ENCODE peak calls at places on chromosomes 6 and 20, in six cellular contexts. V, R, E, X, G and K are unnamed samples.

GRCh38 chr6:1255646-1256365 is 56.1 kb upstream of the FOXQ1 start:
- DNase-seq in V (no peak), R (no peak), E (peak; percentile 28), X (no peak), G (no peak), K (no peak)

GRCh38 chr20:13915244-13915643 is 75.2 kb downstream of the SEL1L2 start:
- DNase-seq in V (no peak), R (no peak), E (no peak), X (no peak), G (no peak), K (no peak)

GRCh38 chr6:82712826-82713225 is 349.2 kb downstream of the TPBG start:
- DNase-seq in V (no peak), R (peak; percentile 24), E (peak; percentile 19), X (no peak), G (no peak), K (no peak)

GRCh38 chr20:38550274-38550673 is 30.7 kb upstream of the ADIG start:
- DNase-seq in V (no peak), R (no peak), E (no peak), X (no peak), G (no peak), K (no peak)

GRCh38 chr20:34938466-34939163 is 17.0 kb downstream of the GSS start:
- DNase-seq in V (no peak), R (no peak), E (no peak), X (no peak), G (no peak), K (no peak)

GRCh38 chr6:6517059-6517458 is 71.5 kb upstream of the LY86 start:
- DNase-seq in V (no peak), R (no peak), E (no peak), X (no peak), G (no peak), K (no peak)

GRCh38 chr6:54892831-54893230 is 46.3 kb downstream of the FAM83B start:
- DNase-seq in V (no peak), R (no peak), E (peak; percentile 20), X (no peak), G (no peak), K (peak; percentile 38)

GRCh38 chr6:107712523-107713213 is 111.4 kb downstream of the SCML4 start:
- DNase-seq in V (no peak), R (no peak), E (peak; percentile 57), X (no peak), G (no peak), K (no peak)

GRCh38 chr6:3513416-3513815 is 56.6 kb upstream of the SLC22A23 start:
- DNase-seq in V (no peak), R (no peak), E (no peak), X (no peak), G (no peak), K (no peak)

GRCh38 chr20:957544-957943 is 41.4 kb upstream of the ANGPT4 start:
- DNase-seq in V (no peak), R (no peak), E (peak; percentile 18), X (no peak), G (no peak), K (no peak)

GRCh38 chr6:117494694-117495318 is 12.3 kb downstream of the DCBLD1 start:
- DNase-seq in V (no peak), R (no peak), E (peak; percentile 57), X (no peak), G (no peak), K (no peak)

GRCh38 chr6:63278916-63279315 is 40.9 kb downstream of the LGSN start:
- DNase-seq in V (no peak), R (no peak), E (no peak), X (no peak), G (no peak), K (no peak)

GRCh38 chr6:34544052-34544604 is 12.0 kb downstream of the SPDEF start:
- DNase-seq in V (no peak), R (no peak), E (no peak), X (no peak), G (no peak), K (no peak)

GRCh38 chr6:56079761-56080540 is 167.4 kb downstream of the COL21A1 start:
- DNase-seq in V (no peak), R (no peak), E (peak; percentile 70), X (no peak), G (no peak), K (no peak)

GRCh38 chr6:17012421-17013225 is 89.2 kb upstream of the STMND1 start:
- DNase-seq in V (peak; percentile 35), R (no peak), E (peak; percentile 83), X (no peak), G (no peak), K (peak; percentile 91)

GRCh38 chr6:164109770-164110140 is 695.2 kb downstream of the QKI start:
- DNase-seq in V (peak; percentile 49), R (no peak), E (peak; percentile 30), X (no peak), G (no peak), K (no peak)

GRCh38 chr20:34322267-34323105 is 19.3 kb upstream of the AHCY start:
- DNase-seq in V (no peak), R (no peak), E (no peak), X (no peak), G (no peak), K (no peak)

GRCh38 chr20:64099880-64100565 is 7.3 kb downstream of the NPBWR2 start:
- DNase-seq in V (no peak), R (peak; percentile 63), E (no peak), X (no peak), G (no peak), K (no peak)

GRCh38 chr6:81769834-81770233 is 17.4 kb upstream of the TENT5A start:
- DNase-seq in V (no peak), R (no peak), E (peak; percentile 12), X (no peak), G (no peak), K (no peak)

GRCh38 chr6:56916849-56917551 is 37.9 kb upstream of the BEND6 start:
- DNase-seq in V (no peak), R (no peak), E (no peak), X (no peak), G (no peak), K (no peak)

DNA sequence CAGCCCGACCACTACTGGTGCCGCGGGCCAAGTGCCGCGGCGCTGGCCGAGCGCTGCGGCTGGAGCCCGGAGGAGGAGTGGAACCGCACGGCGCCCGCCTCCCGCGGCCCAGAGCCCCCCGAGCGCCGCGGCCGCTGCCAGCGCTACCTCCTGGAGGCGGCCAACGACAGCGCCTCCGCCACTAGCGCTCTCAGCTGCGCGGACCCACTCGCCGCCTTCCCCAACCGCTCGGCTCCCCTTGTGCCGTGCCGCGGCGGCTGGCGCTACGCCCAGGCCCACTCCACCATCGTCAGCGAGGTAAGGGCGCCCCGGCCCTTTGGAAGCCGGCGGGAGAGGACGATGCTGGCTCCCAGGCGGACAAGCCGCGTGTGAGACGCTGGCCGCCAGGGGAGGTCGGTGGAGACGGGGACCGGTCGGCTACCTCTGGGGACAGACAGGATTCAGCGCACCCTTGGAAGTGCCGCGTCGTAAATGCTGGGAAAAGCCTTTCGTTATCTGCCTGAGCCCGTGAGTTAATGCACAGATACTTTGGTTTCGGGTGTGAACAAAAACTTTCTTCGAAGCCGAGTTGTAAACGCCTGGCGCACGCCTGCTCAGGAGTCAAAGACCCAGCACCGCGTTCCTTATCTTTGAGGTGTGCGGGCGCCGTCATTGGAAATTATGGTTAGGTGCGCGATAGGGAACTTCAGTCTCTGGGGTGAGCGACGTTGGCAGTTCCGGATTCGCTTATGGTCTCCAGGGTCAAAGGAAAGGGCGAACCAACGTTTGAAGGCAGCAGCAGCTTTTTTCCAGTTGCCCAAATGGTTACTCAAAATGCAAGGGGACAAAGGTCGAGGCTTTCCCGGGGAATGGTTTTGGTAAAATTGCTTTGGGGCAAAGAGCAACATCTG is 619 bp downstream of the SLC22A3 start:
- DNase-seq in V (peak; percentile 56), R (no peak), E (peak; percentile 15), X (no peak), G (peak; percentile 58), K (no peak)
- TF ChIP-seq CTCF in V (no peak), R (no peak), E (no peak), X (peak; percentile 49), G (no peak), K (no peak)

GRCh38 chr6:31918069-31918725 is 9.3 kb upstream of the C2 start:
- DNase-seq in V (no peak), R (no peak), E (no peak), X (no peak), G (no peak), K (no peak)

GRCh38 chr6:31920803-31921202 is 6.7 kb upstream of the C2 start:
- DNase-seq in V (no peak), R (no peak), E (no peak), X (no peak), G (no peak), K (no peak)

GRCh38 chr6:31927242-31927867 is at the start of gene C2:
- DNase-seq in V (no peak), R (no peak), E (no peak), X (no peak), G (no peak), K (no peak)

GRCh38 chr6:31919624-31920303 is 7.8 kb upstream of the C2 start:
- DNase-seq in V (no peak), R (no peak), E (no peak), X (no peak), G (peak; percentile 36), K (no peak)

DNA sequence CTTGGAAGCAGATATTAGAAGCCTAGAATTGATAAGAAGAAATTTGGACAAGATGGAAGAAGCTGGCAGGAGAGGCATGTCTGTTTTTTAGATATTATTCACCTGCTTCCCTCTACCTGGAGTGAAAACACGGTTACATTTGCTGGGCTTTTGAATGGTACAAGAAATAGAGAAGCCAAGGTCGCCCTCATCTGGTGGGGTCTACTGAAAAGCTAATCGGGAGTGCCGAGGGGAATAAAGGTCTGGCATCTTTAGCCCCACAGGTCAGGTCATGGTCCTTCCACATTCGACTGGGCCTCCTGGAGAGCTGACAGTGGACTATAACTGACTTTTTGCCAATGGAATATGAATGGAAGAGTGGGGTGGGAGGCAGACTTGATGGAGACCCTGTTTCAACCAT is 4.6 kb upstream of the C2 start:
- DNase-seq in V (peak; percentile 50), R (no peak), E (no peak), X (no peak), G (peak; percentile 53), K (no peak)
- TF ChIP-seq CTCF in V (no peak), R (peak; percentile 55), E (peak; percentile 35), X (no peak), G (no peak), K (no peak)

GRCh38 chr6:152954443-152954842 is 28.4 kb downstream of the FBXO5 start:
- DNase-seq in V (no peak), R (peak; percentile 15), E (peak; percentile 24), X (no peak), G (no peak), K (no peak)
- TF ChIP-seq CTCF in V (no peak), R (peak; percentile 24), E (peak; percentile 30), X (no peak), G (no peak), K (no peak)

GRCh38 chr6:28817808-28818145 is 106.0 kb downstream of the TRIM27 start:
- DNase-seq in V (no peak), R (no peak), E (no peak), X (no peak), G (no peak), K (no peak)
- TF ChIP-seq CTCF in V (no peak), R (no peak), E (no peak), X (no peak), G (no peak), K (no peak)

GRCh38 chr6:97215157-97215769 is 67.8 kb downstream of the MMS22L start:
- DNase-seq in V (peak; percentile 34), R (no peak), E (peak; percentile 84), X (no peak), G (peak; percentile 13), K (peak; percentile 41)
- TF ChIP-seq CTCF in V (no peak), R (no peak), E (peak; percentile 83), X (no peak), G (peak; percentile 27), K (peak; percentile 63)

GRCh38 chr20:15759546-15760216 is 813.6 kb downstream of the KIF16B start:
- DNase-seq in V (no peak), R (no peak), E (no peak), X (no peak), G (no peak), K (peak; percentile 32)
- TF ChIP-seq CTCF in V (no peak), R (no peak), E (no peak), X (no peak), G (no peak), K (no peak)